ENCODE peak calls at places on chromosomes 12 and 14, in eight cellular contexts. One of them, this sample, is unnamed.

GRCh38 chr12:77364400-77364799 is 299.0 kb upstream of the E2F7 start:
- DNase-seq in activated CD8-positive, alpha-beta T cell treated with anti-CD3 and anti-CD28 coated beads, Interleukin-2, amount 10 ng/mL, durations not matched to agents 7 days and 5 days: no peak
- DNase-seq in NCI-H1105: no peak
- DNase-seq in T-helper 9 cell: no peak
- DNase-seq in hepatic stellate cell: no peak
- DNase-seq in stimulated activated CD4-positive, alpha-beta T cell treated with anti-CD3 and anti-CD28 coated beads, Interleukin-15, amount 100 ng/mL, for 1 hour: no peak
- DNase-seq in NCI-H1417: no peak
- DNase-seq in lower lobe of right lung: no peak
- DNase-seq in this sample: no peak

GRCh38 chr12:89343127-89343526 is 9.2 kb downstream of the DUSP6 start:
- DNase-seq in lower lobe of right lung: no peak
- DNase-seq in hepatic stellate cell: no peak
- DNase-seq in stimulated activated CD4-positive, alpha-beta T cell treated with anti-CD3 and anti-CD28 coated beads, Interleukin-15, amount 100 ng/mL, for 1 hour: no peak
- DNase-seq in NCI-H1417: no peak
- DNase-seq in activated CD8-positive, alpha-beta T cell treated with anti-CD3 and anti-CD28 coated beads, Interleukin-2, amount 10 ng/mL, durations not matched to agents 7 days and 5 days: no peak
- DNase-seq in NCI-H1105: no peak
- DNase-seq in T-helper 9 cell: no peak
- DNase-seq in this sample: peak; percentile 61

GRCh38 chr12:110107369-110108281 is 16.5 kb upstream of the IFT81 start:
- DNase-seq in hepatic stellate cell: peak; percentile 77
- DNase-seq in T-helper 9 cell: no peak
- DNase-seq in lower lobe of right lung: no peak
- DNase-seq in stimulated activated CD4-positive, alpha-beta T cell treated with anti-CD3 and anti-CD28 coated beads, Interleukin-15, amount 100 ng/mL, for 1 hour: no peak
- DNase-seq in activated CD8-positive, alpha-beta T cell treated with anti-CD3 and anti-CD28 coated beads, Interleukin-2, amount 10 ng/mL, durations not matched to agents 7 days and 5 days: no peak
- DNase-seq in NCI-H1417: no peak
- DNase-seq in NCI-H1105: no peak
- DNase-seq in this sample: peak; percentile 90

GRCh38 chr12:51324953-51325352 is 979 bp upstream of the BIN2 start:
- DNase-seq in hepatic stellate cell: no peak
- DNase-seq in NCI-H1417: no peak
- DNase-seq in activated CD8-positive, alpha-beta T cell treated with anti-CD3 and anti-CD28 coated beads, Interleukin-2, amount 10 ng/mL, durations not matched to agents 7 days and 5 days: no peak
- DNase-seq in lower lobe of right lung: no peak
- DNase-seq in stimulated activated CD4-positive, alpha-beta T cell treated with anti-CD3 and anti-CD28 coated beads, Interleukin-15, amount 100 ng/mL, for 1 hour: no peak
- DNase-seq in T-helper 9 cell: no peak
- DNase-seq in NCI-H1105: no peak
- DNase-seq in this sample: no peak

GRCh38 chr14:51396222-51396815 is 156.3 kb downstream of the TMX1 start:
- DNase-seq in activated CD8-positive, alpha-beta T cell treated with anti-CD3 and anti-CD28 coated beads, Interleukin-2, amount 10 ng/mL, durations not matched to agents 7 days and 5 days: no peak
- DNase-seq in stimulated activated CD4-positive, alpha-beta T cell treated with anti-CD3 and anti-CD28 coated beads, Interleukin-15, amount 100 ng/mL, for 1 hour: no peak
- DNase-seq in NCI-H1105: no peak
- DNase-seq in hepatic stellate cell: peak; percentile 31
- DNase-seq in T-helper 9 cell: no peak
- DNase-seq in NCI-H1417: no peak
- DNase-seq in lower lobe of right lung: no peak
- DNase-seq in this sample: peak; percentile 100

GRCh38 chr12:109555431-109556315 is 17.6 kb downstream of the MMAB start:
- DNase-seq in NCI-H1417: no peak
- DNase-seq in stimulated activated CD4-positive, alpha-beta T cell treated with anti-CD3 and anti-CD28 coated beads, Interleukin-15, amount 100 ng/mL, for 1 hour: no peak
- DNase-seq in T-helper 9 cell: no peak
- DNase-seq in lower lobe of right lung: no peak
- DNase-seq in hepatic stellate cell: no peak
- DNase-seq in NCI-H1105: peak; percentile 41
- DNase-seq in activated CD8-positive, alpha-beta T cell treated with anti-CD3 and anti-CD28 coated beads, Interleukin-2, amount 10 ng/mL, durations not matched to agents 7 days and 5 days: no peak
- DNase-seq in this sample: no peak

GRCh38 chr12:18723752-18724151 is 14.1 kb downstream of the PLCZ1 start:
- DNase-seq in hepatic stellate cell: no peak
- DNase-seq in T-helper 9 cell: no peak
- DNase-seq in activated CD8-positive, alpha-beta T cell treated with anti-CD3 and anti-CD28 coated beads, Interleukin-2, amount 10 ng/mL, durations not matched to agents 7 days and 5 days: no peak
- DNase-seq in stimulated activated CD4-positive, alpha-beta T cell treated with anti-CD3 and anti-CD28 coated beads, Interleukin-15, amount 100 ng/mL, for 1 hour: no peak
- DNase-seq in NCI-H1417: no peak
- DNase-seq in NCI-H1105: no peak
- DNase-seq in lower lobe of right lung: no peak
- DNase-seq in this sample: peak; percentile 64

GRCh38 chr12:6346235-6346832 is 4.5 kb upstream of the TNFRSF1A start:
- DNase-seq in T-helper 9 cell: no peak
- DNase-seq in lower lobe of right lung: no peak
- DNase-seq in stimulated activated CD4-positive, alpha-beta T cell treated with anti-CD3 and anti-CD28 coated beads, Interleukin-15, amount 100 ng/mL, for 1 hour: no peak
- DNase-seq in hepatic stellate cell: no peak
- DNase-seq in NCI-H1105: no peak
- DNase-seq in NCI-H1417: no peak
- DNase-seq in activated CD8-positive, alpha-beta T cell treated with anti-CD3 and anti-CD28 coated beads, Interleukin-2, amount 10 ng/mL, durations not matched to agents 7 days and 5 days: no peak
- DNase-seq in this sample: no peak

GRCh38 chr12:20868277-20868676 is 57.8 kb downstream of the SLCO1B3 start:
- DNase-seq in activated CD8-positive, alpha-beta T cell treated with anti-CD3 and anti-CD28 coated beads, Interleukin-2, amount 10 ng/mL, durations not matched to agents 7 days and 5 days: no peak
- DNase-seq in NCI-H1105: no peak
- DNase-seq in lower lobe of right lung: no peak
- DNase-seq in stimulated activated CD4-positive, alpha-beta T cell treated with anti-CD3 and anti-CD28 coated beads, Interleukin-15, amount 100 ng/mL, for 1 hour: no peak
- DNase-seq in NCI-H1417: no peak
- DNase-seq in T-helper 9 cell: no peak
- DNase-seq in hepatic stellate cell: no peak
- DNase-seq in this sample: no peak

GRCh38 chr14:104429291-104429861 is 150.2 kb upstream of the C14orf180 start:
- DNase-seq in lower lobe of right lung: peak; percentile 31
- DNase-seq in T-helper 9 cell: no peak
- DNase-seq in NCI-H1105: no peak
- DNase-seq in NCI-H1417: peak; percentile 33
- DNase-seq in activated CD8-positive, alpha-beta T cell treated with anti-CD3 and anti-CD28 coated beads, Interleukin-2, amount 10 ng/mL, durations not matched to agents 7 days and 5 days: peak; percentile 14
- DNase-seq in hepatic stellate cell: no peak
- DNase-seq in stimulated activated CD4-positive, alpha-beta T cell treated with anti-CD3 and anti-CD28 coated beads, Interleukin-15, amount 100 ng/mL, for 1 hour: no peak
- DNase-seq in this sample: no peak

GRCh38 chr12:104258476-104259067 is 43.0 kb downstream of the TXNRD1 start:
- DNase-seq in lower lobe of right lung: no peak
- DNase-seq in stimulated activated CD4-positive, alpha-beta T cell treated with anti-CD3 and anti-CD28 coated beads, Interleukin-15, amount 100 ng/mL, for 1 hour: no peak
- DNase-seq in hepatic stellate cell: no peak
- DNase-seq in NCI-H1105: no peak
- DNase-seq in activated CD8-positive, alpha-beta T cell treated with anti-CD3 and anti-CD28 coated beads, Interleukin-2, amount 10 ng/mL, durations not matched to agents 7 days and 5 days: no peak
- DNase-seq in T-helper 9 cell: no peak
- DNase-seq in NCI-H1417: no peak
- DNase-seq in this sample: no peak

GRCh38 chr12:91109148-91109564 is 2.1 kb downstream of the LUM start:
- DNase-seq in lower lobe of right lung: peak; percentile 71
- DNase-seq in T-helper 9 cell: no peak
- DNase-seq in NCI-H1105: no peak
- DNase-seq in activated CD8-positive, alpha-beta T cell treated with anti-CD3 and anti-CD28 coated beads, Interleukin-2, amount 10 ng/mL, durations not matched to agents 7 days and 5 days: peak; percentile 67
- DNase-seq in stimulated activated CD4-positive, alpha-beta T cell treated with anti-CD3 and anti-CD28 coated beads, Interleukin-15, amount 100 ng/mL, for 1 hour: peak; percentile 12
- DNase-seq in NCI-H1417: peak; percentile 17
- DNase-seq in hepatic stellate cell: no peak
- DNase-seq in this sample: peak; percentile 83

GRCh38 chr14:92880851-92881250 is 42.1 kb upstream of the CHGA start:
- DNase-seq in NCI-H1105: no peak
- DNase-seq in stimulated activated CD4-positive, alpha-beta T cell treated with anti-CD3 and anti-CD28 coated beads, Interleukin-15, amount 100 ng/mL, for 1 hour: no peak
- DNase-seq in hepatic stellate cell: peak; percentile 38
- DNase-seq in activated CD8-positive, alpha-beta T cell treated with anti-CD3 and anti-CD28 coated beads, Interleukin-2, amount 10 ng/mL, durations not matched to agents 7 days and 5 days: no peak
- DNase-seq in NCI-H1417: peak; percentile 45
- DNase-seq in T-helper 9 cell: no peak
- DNase-seq in lower lobe of right lung: peak; percentile 48
- DNase-seq in this sample: peak; percentile 23

GRCh38 chr14:92586966-92587365 is 73.4 kb downstream of the RIN3 start:
- DNase-seq in T-helper 9 cell: no peak
- DNase-seq in hepatic stellate cell: no peak
- DNase-seq in NCI-H1417: no peak
- DNase-seq in stimulated activated CD4-positive, alpha-beta T cell treated with anti-CD3 and anti-CD28 coated beads, Interleukin-15, amount 100 ng/mL, for 1 hour: no peak
- DNase-seq in activated CD8-positive, alpha-beta T cell treated with anti-CD3 and anti-CD28 coated beads, Interleukin-2, amount 10 ng/mL, durations not matched to agents 7 days and 5 days: peak; percentile 47
- DNase-seq in lower lobe of right lung: no peak
- DNase-seq in NCI-H1105: no peak
- DNase-seq in this sample: no peak

GRCh38 chr12:105100207-105100985 is 7.1 kb upstream of the WASHC4 start:
- DNase-seq in stimulated activated CD4-positive, alpha-beta T cell treated with anti-CD3 and anti-CD28 coated beads, Interleukin-15, amount 100 ng/mL, for 1 hour: no peak
- DNase-seq in lower lobe of right lung: no peak
- DNase-seq in T-helper 9 cell: no peak
- DNase-seq in NCI-H1417: no peak
- DNase-seq in hepatic stellate cell: peak; percentile 26
- DNase-seq in activated CD8-positive, alpha-beta T cell treated with anti-CD3 and anti-CD28 coated beads, Interleukin-2, amount 10 ng/mL, durations not matched to agents 7 days and 5 days: no peak
- DNase-seq in NCI-H1105: no peak
- DNase-seq in this sample: peak; percentile 62

GRCh38 chr14:50383618-50384225 is 13.0 kb downstream of the CDKL1 start:
- DNase-seq in NCI-H1417: no peak
- DNase-seq in lower lobe of right lung: no peak
- DNase-seq in NCI-H1105: no peak
- DNase-seq in activated CD8-positive, alpha-beta T cell treated with anti-CD3 and anti-CD28 coated beads, Interleukin-2, amount 10 ng/mL, durations not matched to agents 7 days and 5 days: no peak
- DNase-seq in hepatic stellate cell: no peak
- DNase-seq in stimulated activated CD4-positive, alpha-beta T cell treated with anti-CD3 and anti-CD28 coated beads, Interleukin-15, amount 100 ng/mL, for 1 hour: no peak
- DNase-seq in T-helper 9 cell: no peak
- DNase-seq in this sample: peak; percentile 25

GRCh38 chr14:96693252-96693820 is 103.8 kb upstream of the VRK1 start:
- DNase-seq in activated CD8-positive, alpha-beta T cell treated with anti-CD3 and anti-CD28 coated beads, Interleukin-2, amount 10 ng/mL, durations not matched to agents 7 days and 5 days: no peak
- DNase-seq in stimulated activated CD4-positive, alpha-beta T cell treated with anti-CD3 and anti-CD28 coated beads, Interleukin-15, amount 100 ng/mL, for 1 hour: no peak
- DNase-seq in lower lobe of right lung: no peak
- DNase-seq in NCI-H1417: no peak
- DNase-seq in T-helper 9 cell: no peak
- DNase-seq in hepatic stellate cell: no peak
- DNase-seq in NCI-H1105: no peak
- DNase-seq in this sample: no peak

GRCh38 chr12:85951823-85952222 is 77.7 kb downstream of the NTS start:
- DNase-seq in NCI-H1105: no peak
- DNase-seq in stimulated activated CD4-positive, alpha-beta T cell treated with anti-CD3 and anti-CD28 coated beads, Interleukin-15, amount 100 ng/mL, for 1 hour: no peak
- DNase-seq in lower lobe of right lung: no peak
- DNase-seq in activated CD8-positive, alpha-beta T cell treated with anti-CD3 and anti-CD28 coated beads, Interleukin-2, amount 10 ng/mL, durations not matched to agents 7 days and 5 days: no peak
- DNase-seq in T-helper 9 cell: no peak
- DNase-seq in hepatic stellate cell: no peak
- DNase-seq in NCI-H1417: peak; percentile 4
- DNase-seq in this sample: no peak

GRCh38 chr12:119788783-119789182 is 88.3 kb downstream of the CIT start:
- DNase-seq in stimulated activated CD4-positive, alpha-beta T cell treated with anti-CD3 and anti-CD28 coated beads, Interleukin-15, amount 100 ng/mL, for 1 hour: no peak
- DNase-seq in activated CD8-positive, alpha-beta T cell treated with anti-CD3 and anti-CD28 coated beads, Interleukin-2, amount 10 ng/mL, durations not matched to agents 7 days and 5 days: no peak
- DNase-seq in NCI-H1417: no peak
- DNase-seq in lower lobe of right lung: no peak
- DNase-seq in hepatic stellate cell: no peak
- DNase-seq in NCI-H1105: no peak
- DNase-seq in T-helper 9 cell: no peak
- DNase-seq in this sample: peak; percentile 21

GRCh38 chr14:91021991-91022621 is 38.3 kb downstream of the RPS6KA5 start:
- DNase-seq in activated CD8-positive, alpha-beta T cell treated with anti-CD3 and anti-CD28 coated beads, Interleukin-2, amount 10 ng/mL, durations not matched to agents 7 days and 5 days: peak; percentile 40
- DNase-seq in NCI-H1417: no peak
- DNase-seq in hepatic stellate cell: no peak
- DNase-seq in lower lobe of right lung: no peak
- DNase-seq in stimulated activated CD4-positive, alpha-beta T cell treated with anti-CD3 and anti-CD28 coated beads, Interleukin-15, amount 100 ng/mL, for 1 hour: no peak
- DNase-seq in T-helper 9 cell: no peak
- DNase-seq in NCI-H1105: no peak
- DNase-seq in this sample: peak; percentile 9

GRCh38 chr12:104602901-104603300 is 146.2 kb downstream of the CHST11 start:
- DNase-seq in stimulated activated CD4-positive, alpha-beta T cell treated with anti-CD3 and anti-CD28 coated beads, Interleukin-15, amount 100 ng/mL, for 1 hour: no peak
- DNase-seq in NCI-H1105: no peak
- DNase-seq in T-helper 9 cell: no peak
- DNase-seq in activated CD8-positive, alpha-beta T cell treated with anti-CD3 and anti-CD28 coated beads, Interleukin-2, amount 10 ng/mL, durations not matched to agents 7 days and 5 days: no peak
- DNase-seq in hepatic stellate cell: no peak
- DNase-seq in NCI-H1417: no peak
- DNase-seq in lower lobe of right lung: no peak
- DNase-seq in this sample: no peak

GRCh38 chr14:102967506-102967795 is 45.0 kb downstream of the AMN start:
- DNase-seq in NCI-H1417: no peak
- DNase-seq in stimulated activated CD4-positive, alpha-beta T cell treated with anti-CD3 and anti-CD28 coated beads, Interleukin-15, amount 100 ng/mL, for 1 hour: no peak
- DNase-seq in T-helper 9 cell: no peak
- DNase-seq in NCI-H1105: no peak
- DNase-seq in lower lobe of right lung: no peak
- DNase-seq in activated CD8-positive, alpha-beta T cell treated with anti-CD3 and anti-CD28 coated beads, Interleukin-2, amount 10 ng/mL, durations not matched to agents 7 days and 5 days: no peak
- DNase-seq in hepatic stellate cell: no peak
- DNase-seq in this sample: no peak

GRCh38 chr12:106767954-106768501 is 6.5 kb upstream of the RIC8B start:
- DNase-seq in stimulated activated CD4-positive, alpha-beta T cell treated with anti-CD3 and anti-CD28 coated beads, Interleukin-15, amount 100 ng/mL, for 1 hour: no peak
- DNase-seq in hepatic stellate cell: no peak
- DNase-seq in T-helper 9 cell: no peak
- DNase-seq in activated CD8-positive, alpha-beta T cell treated with anti-CD3 and anti-CD28 coated beads, Interleukin-2, amount 10 ng/mL, durations not matched to agents 7 days and 5 days: no peak
- DNase-seq in lower lobe of right lung: no peak
- DNase-seq in NCI-H1105: no peak
- DNase-seq in NCI-H1417: peak; percentile 29
- DNase-seq in this sample: peak; percentile 33

GRCh38 chr14:95667251-95667693 is 19.0 kb upstream of the TCL1B start:
- DNase-seq in T-helper 9 cell: no peak
- DNase-seq in NCI-H1105: no peak
- DNase-seq in NCI-H1417: peak; percentile 91
- DNase-seq in stimulated activated CD4-positive, alpha-beta T cell treated with anti-CD3 and anti-CD28 coated beads, Interleukin-15, amount 100 ng/mL, for 1 hour: no peak
- DNase-seq in hepatic stellate cell: no peak
- DNase-seq in lower lobe of right lung: no peak
- DNase-seq in activated CD8-positive, alpha-beta T cell treated with anti-CD3 and anti-CD28 coated beads, Interleukin-2, amount 10 ng/mL, durations not matched to agents 7 days and 5 days: no peak
- DNase-seq in this sample: no peak

GRCh38 chr12:65613692-65614091 is 210.6 kb upstream of the HMGA2 start:
- DNase-seq in NCI-H1417: no peak
- DNase-seq in lower lobe of right lung: no peak
- DNase-seq in hepatic stellate cell: no peak
- DNase-seq in T-helper 9 cell: no peak
- DNase-seq in activated CD8-positive, alpha-beta T cell treated with anti-CD3 and anti-CD28 coated beads, Interleukin-2, amount 10 ng/mL, durations not matched to agents 7 days and 5 days: no peak
- DNase-seq in NCI-H1105: no peak
- DNase-seq in stimulated activated CD4-positive, alpha-beta T cell treated with anti-CD3 and anti-CD28 coated beads, Interleukin-15, amount 100 ng/mL, for 1 hour: no peak
- DNase-seq in this sample: no peak

GRCh38 chr12:54126696-54127537 is 61.9 kb downstream of the SMUG1 start:
- DNase-seq in stimulated activated CD4-positive, alpha-beta T cell treated with anti-CD3 and anti-CD28 coated beads, Interleukin-15, amount 100 ng/mL, for 1 hour: no peak
- DNase-seq in lower lobe of right lung: peak; percentile 60
- DNase-seq in activated CD8-positive, alpha-beta T cell treated with anti-CD3 and anti-CD28 coated beads, Interleukin-2, amount 10 ng/mL, durations not matched to agents 7 days and 5 days: no peak
- DNase-seq in T-helper 9 cell: no peak
- DNase-seq in NCI-H1417: no peak
- DNase-seq in NCI-H1105: no peak
- DNase-seq in hepatic stellate cell: no peak
- DNase-seq in this sample: peak; percentile 53

GRCh38 chr12:27330846-27331245 is 1.8 kb upstream of the BMAL2 start:
- DNase-seq in T-helper 9 cell: no peak
- DNase-seq in NCI-H1105: no peak
- DNase-seq in stimulated activated CD4-positive, alpha-beta T cell treated with anti-CD3 and anti-CD28 coated beads, Interleukin-15, amount 100 ng/mL, for 1 hour: no peak
- DNase-seq in activated CD8-positive, alpha-beta T cell treated with anti-CD3 and anti-CD28 coated beads, Interleukin-2, amount 10 ng/mL, durations not matched to agents 7 days and 5 days: no peak
- DNase-seq in lower lobe of right lung: no peak
- DNase-seq in NCI-H1417: no peak
- DNase-seq in hepatic stellate cell: no peak
- DNase-seq in this sample: no peak

GRCh38 chr12:6425588-6426531 is 18.9 kb upstream of the CD27 start:
- DNase-seq in activated CD8-positive, alpha-beta T cell treated with anti-CD3 and anti-CD28 coated beads, Interleukin-2, amount 10 ng/mL, durations not matched to agents 7 days and 5 days: no peak
- DNase-seq in hepatic stellate cell: no peak
- DNase-seq in stimulated activated CD4-positive, alpha-beta T cell treated with anti-CD3 and anti-CD28 coated beads, Interleukin-15, amount 100 ng/mL, for 1 hour: no peak
- DNase-seq in NCI-H1105: no peak
- DNase-seq in NCI-H1417: no peak
- DNase-seq in T-helper 9 cell: no peak
- DNase-seq in lower lobe of right lung: no peak
- DNase-seq in this sample: no peak

GRCh38 chr14:23638414-23639047 is 2.4 kb downstream of the DHRS2 start:
- DNase-seq in activated CD8-positive, alpha-beta T cell treated with anti-CD3 and anti-CD28 coated beads, Interleukin-2, amount 10 ng/mL, durations not matched to agents 7 days and 5 days: no peak
- DNase-seq in hepatic stellate cell: no peak
- DNase-seq in lower lobe of right lung: no peak
- DNase-seq in NCI-H1417: no peak
- DNase-seq in NCI-H1105: no peak
- DNase-seq in T-helper 9 cell: no peak
- DNase-seq in stimulated activated CD4-positive, alpha-beta T cell treated with anti-CD3 and anti-CD28 coated beads, Interleukin-15, amount 100 ng/mL, for 1 hour: no peak
- DNase-seq in this sample: no peak

GRCh38 chr14:37865719-37866549 is 270.5 kb downstream of the TTC6 start:
- DNase-seq in activated CD8-positive, alpha-beta T cell treated with anti-CD3 and anti-CD28 coated beads, Interleukin-2, amount 10 ng/mL, durations not matched to agents 7 days and 5 days: no peak
- DNase-seq in T-helper 9 cell: no peak
- DNase-seq in NCI-H1417: no peak
- DNase-seq in stimulated activated CD4-positive, alpha-beta T cell treated with anti-CD3 and anti-CD28 coated beads, Interleukin-15, amount 100 ng/mL, for 1 hour: no peak
- DNase-seq in NCI-H1105: no peak
- DNase-seq in lower lobe of right lung: no peak
- DNase-seq in hepatic stellate cell: no peak
- DNase-seq in this sample: peak; percentile 5

GRCh38 chr12:128951448-128951847 is 98.2 kb downstream of the GLT1D1 start:
- DNase-seq in activated CD8-positive, alpha-beta T cell treated with anti-CD3 and anti-CD28 coated beads, Interleukin-2, amount 10 ng/mL, durations not matched to agents 7 days and 5 days: no peak
- DNase-seq in NCI-H1417: no peak
- DNase-seq in NCI-H1105: no peak
- DNase-seq in T-helper 9 cell: no peak
- DNase-seq in stimulated activated CD4-positive, alpha-beta T cell treated with anti-CD3 and anti-CD28 coated beads, Interleukin-15, amount 100 ng/mL, for 1 hour: no peak
- DNase-seq in hepatic stellate cell: no peak
- DNase-seq in lower lobe of right lung: no peak
- DNase-seq in this sample: no peak